ENCODE peak calls at places on chromosomes 5 and 9, in four cellular contexts. D is HCT116, B is H9, Y is MM.1S. J is an unnamed sample.

GRCh38 chr9:124011460-124012301 is at the start of gene LHX2:
- DNase-seq in D (peak), B (peak), Y (peak), J (no peak)

GRCh38 chr9:4080889-4081548 is 218.8 kb downstream of the GLIS3 start:
- DNase-seq in D (no peak), B (peak), Y (no peak), J (no peak)

GRCh38 chr5:17477553-17478265 is 20.3 kb upstream of the TAF11L2 start:
- DNase-seq in D (no peak), B (no peak), Y (no peak), J (peak)

GRCh38 chr9:112315905-112316304 is 17.5 kb downstream of the PTBP3 start:
- DNase-seq in D (no peak), B (no peak), Y (no peak), J (no peak)

GRCh38 chr9:118222375-118222774 is 518.2 kb downstream of the TLR4 start:
- DNase-seq in D (no peak), B (peak), Y (no peak), J (no peak)

GRCh38 chr5:121918238-121918637 is 43.5 kb upstream of the SRFBP1 start:
- DNase-seq in D (no peak), B (no peak), Y (no peak), J (no peak)

GRCh38 chr9:89149726-89150125 is 28.9 kb downstream of the SHC3 start:
- DNase-seq in D (no peak), B (no peak), Y (no peak), J (no peak)

GRCh38 chr5:143987751-143988560 is 176.0 kb downstream of the HMHB1 start:
- DNase-seq in D (no peak), B (no peak), Y (peak), J (no peak)

GRCh38 chr5:55134053-55134722 is 25.8 kb upstream of the GPX8 start:
- DNase-seq in D (no peak), B (no peak), Y (no peak), J (no peak)

GRCh38 chr5:115389074-115389798 is 92.8 kb upstream of the CCDC112 start:
- DNase-seq in D (no peak), B (no peak), Y (no peak), J (no peak)

GRCh38 chr5:159105318-159106053 is 5.8 kb upstream of the EBF1 start:
- DNase-seq in D (no peak), B (peak), Y (no peak), J (no peak)

DNA sequence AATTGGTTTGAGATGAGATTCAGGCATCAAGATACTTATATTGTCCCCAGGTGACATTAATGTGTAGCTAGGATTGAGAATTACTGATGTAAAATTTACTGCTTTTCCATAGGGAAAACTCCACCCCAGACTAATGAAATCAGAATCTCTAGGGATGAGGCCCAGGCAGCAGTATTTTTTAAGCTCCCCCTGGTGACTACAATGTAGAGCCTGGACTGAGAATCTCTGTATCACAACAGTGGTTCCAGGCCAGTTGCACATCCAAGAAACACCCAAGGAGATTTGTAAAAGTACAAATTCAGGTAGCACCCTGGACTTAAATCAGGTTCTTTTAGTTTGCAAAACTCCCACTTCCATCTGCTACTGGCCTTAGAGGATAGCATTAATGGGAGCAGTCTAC is 185.7 kb downstream of the MARCHF11 start:
- DNase-seq in D (no peak), B (no peak), Y (no peak), J (no peak)
- H3K27ac ChIP-seq in D (no peak), B (no peak), Y (no peak), J (no peak)

GRCh38 chr5:35478856-35479682 is 138.6 kb upstream of the SPEF2 start:
- DNase-seq in D (no peak), B (no peak), Y (peak), J (peak)
- H2AFZ ChIP-seq in D (no peak), B (peak), Y (peak), J (peak)

GRCh38 chr9:34651286-34651685 is 699 bp upstream of the IL11RA start:
- DNase-seq in D (no peak), B (no peak), Y (no peak), J (no peak)
- H3K4me2 ChIP-seq in D (peak), B (peak), Y (no peak), J (no peak)

GRCh38 chr9:95007470-95007869 is 281.0 kb downstream of the AOPEP start:
- DNase-seq in D (no peak), B (no peak), Y (no peak), J (no peak)
- H3K27ac ChIP-seq in D (no peak), B (no peak), Y (no peak), J (no peak)

DNA sequence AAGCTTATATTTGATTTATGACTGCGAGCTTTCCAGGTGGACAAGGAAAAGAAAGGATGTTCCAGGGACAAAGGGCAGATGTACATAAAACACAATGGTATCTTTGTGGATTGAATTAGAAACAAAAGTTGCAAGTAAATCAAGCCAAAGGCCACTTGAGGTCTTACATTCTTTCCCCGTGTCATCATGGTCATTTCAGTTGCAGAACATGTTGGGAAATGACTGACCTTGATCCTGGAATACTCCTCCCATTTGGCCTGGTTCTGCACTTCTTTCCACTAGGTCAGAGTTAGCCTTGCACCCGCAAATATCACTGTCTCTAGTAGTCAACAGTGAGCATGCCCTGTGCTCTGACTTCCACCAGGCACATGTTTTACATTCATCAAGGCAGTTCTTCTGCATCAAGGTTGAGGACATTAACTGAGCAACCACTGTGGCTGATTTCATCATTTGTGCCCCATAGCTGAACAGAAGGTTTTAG is 1161.6 kb upstream of the DMAC1 start:
- DNase-seq in D (no peak), B (no peak), Y (no peak), J (no peak)
- H2AFZ ChIP-seq in D (no peak), B (no peak), Y (no peak), J (no peak)

DNA sequence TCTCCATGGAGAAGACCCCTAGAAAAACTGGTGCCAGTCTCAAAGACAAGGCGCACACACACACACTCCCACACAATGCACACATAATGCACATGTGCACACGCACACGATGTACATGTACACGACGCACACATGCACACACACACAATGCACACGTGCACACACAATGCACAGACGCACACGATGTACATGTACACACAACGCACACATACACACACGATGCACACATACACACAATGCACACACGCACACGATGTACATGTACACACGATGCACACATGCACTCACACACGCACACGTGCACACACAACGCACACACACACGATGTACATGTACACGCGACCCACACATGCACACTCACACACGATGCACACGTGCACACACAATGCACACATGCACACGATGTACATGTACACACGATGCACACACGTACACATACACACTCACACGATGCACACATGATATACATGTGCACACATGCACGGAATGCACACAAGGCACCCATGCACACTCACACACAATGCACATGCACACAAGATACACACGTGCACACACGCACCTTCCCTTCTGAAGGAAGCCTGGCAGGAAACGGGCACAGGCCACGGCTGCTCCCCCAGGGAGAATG is 76.5 kb downstream of the VAV2 start:
- DNase-seq in D (no peak), B (no peak), Y (no peak), J (no peak)
- H3K4me2 ChIP-seq in D (no peak), B (no peak), Y (no peak), J (no peak)

GRCh38 chr9:12813533-12813932 is 38.7 kb downstream of the LURAP1L start:
- DNase-seq in D (no peak), B (no peak), Y (no peak), J (no peak)
- H3K27ac ChIP-seq in D (peak), B (no peak), Y (peak), J (no peak)

DNA sequence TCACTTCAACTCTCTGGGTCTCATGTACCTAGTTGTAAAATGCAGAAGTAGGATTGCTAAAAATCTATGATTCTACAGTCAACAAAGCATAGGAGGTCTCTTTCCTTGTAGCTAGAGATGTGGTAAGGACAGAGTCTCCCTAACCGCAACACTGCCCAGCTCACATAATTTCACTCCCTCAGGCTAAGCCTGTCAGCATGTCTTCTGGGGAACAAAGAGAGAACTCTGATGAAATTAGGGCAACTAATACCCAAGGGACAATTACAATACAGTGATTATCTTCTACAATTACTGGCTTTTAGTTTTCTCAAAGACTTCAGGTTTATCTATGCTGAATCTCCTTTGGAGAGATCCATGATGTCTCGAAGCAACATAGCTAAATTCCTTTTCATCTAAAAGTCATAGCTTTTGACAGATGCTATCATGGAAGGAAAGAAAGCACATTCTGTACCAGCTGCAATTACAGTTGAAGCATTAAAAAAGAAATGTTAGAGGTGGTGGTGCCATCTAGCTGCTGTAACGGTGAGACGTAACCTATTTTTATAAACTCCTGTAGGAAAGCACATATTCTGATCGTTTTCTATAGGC is 141.1 kb upstream of the TARS1 start:
- DNase-seq in D (peak), B (no peak), Y (peak), J (peak)
- H2AFZ ChIP-seq in D (no peak), B (no peak), Y (peak), J (peak)

J was measured in OCI-LY7.